ENCODE peak calls at places on chromosome X, in seven cellular contexts. N, Z, C, X, U, M and B are unnamed samples.
A peak's percentile ranks its signal among the peaks of the same experiment; 100 is the strongest.

GRCh38 chrX:274904-275475 is 6.2 kb upstream of the PLCXD1 start:
- DNase-seq in N (peak; percentile 27), X (peak; percentile 53), Z (no peak), M (peak; percentile 64), C (no peak), U (no peak), B (no peak)

GRCh38 chrX:1163231-1163630 is 49.2 kb downstream of the CRLF2 start:
- DNase-seq in C (no peak), X (no peak), Z (no peak), U (no peak), N (no peak), M (no peak), B (no peak)

GRCh38 chrX:148682206-148682605 is 181.8 kb downstream of the AFF2 start:
- DNase-seq in U (no peak), C (no peak), Z (no peak), N (no peak), X (no peak), M (no peak), B (no peak)

GRCh38 chrX:53294024-53294648 is 12.8 kb upstream of the IQSEC2 start:
- DNase-seq in U (no peak), N (no peak), C (no peak), X (no peak), Z (no peak), M (peak; percentile 40), B (no peak)

GRCh38 chrX:71525316-71525715 is 7.6 kb upstream of the OGT start:
- DNase-seq in C (no peak), M (no peak), Z (no peak), N (no peak), U (no peak), X (no peak), B (no peak)

GRCh38 chrX:150200820-150201287 is 162.3 kb upstream of the MAMLD1 start:
- DNase-seq in U (peak; percentile 69), C (peak; percentile 88), M (peak; percentile 92), N (no peak), Z (peak; percentile 57), X (no peak), B (peak; percentile 98)

GRCh38 chrX:154002215-154002719 is 17.4 kb downstream of the IRAK1 start:
- DNase-seq in Z (no peak), X (no peak), C (no peak), N (no peak), M (peak; percentile 46), U (no peak), B (peak; percentile 71)

GRCh38 chrX:132631579-132632232 is 142.9 kb upstream of the MBNL3 start:
- DNase-seq in N (no peak), C (no peak), U (no peak), Z (no peak), M (peak; percentile 46), X (no peak), B (peak; percentile 45)

GRCh38 chrX:30151964-30152363 is 63.4 kb upstream of the MAGEB2 start:
- DNase-seq in Z (no peak), U (peak; percentile 24), X (no peak), M (no peak), N (no peak), C (no peak), B (no peak)

GRCh38 chrX:30147996-30148643 is 67.2 kb upstream of the MAGEB2 start:
- DNase-seq in M (no peak), Z (no peak), U (no peak), X (no peak), C (no peak), N (no peak), B (no peak)

GRCh38 chrX:30153175-30153880 is 62.0 kb upstream of the MAGEB2 start:
- DNase-seq in N (no peak), C (no peak), X (no peak), Z (no peak), M (peak; percentile 58), U (no peak), B (no peak)

GRCh38 chrX:30153881-30154260 is 61.5 kb upstream of the MAGEB2 start:
- DNase-seq in M (peak; percentile 78), U (no peak), N (no peak), X (no peak), C (no peak), Z (no peak), B (peak; percentile 8)

DNA sequence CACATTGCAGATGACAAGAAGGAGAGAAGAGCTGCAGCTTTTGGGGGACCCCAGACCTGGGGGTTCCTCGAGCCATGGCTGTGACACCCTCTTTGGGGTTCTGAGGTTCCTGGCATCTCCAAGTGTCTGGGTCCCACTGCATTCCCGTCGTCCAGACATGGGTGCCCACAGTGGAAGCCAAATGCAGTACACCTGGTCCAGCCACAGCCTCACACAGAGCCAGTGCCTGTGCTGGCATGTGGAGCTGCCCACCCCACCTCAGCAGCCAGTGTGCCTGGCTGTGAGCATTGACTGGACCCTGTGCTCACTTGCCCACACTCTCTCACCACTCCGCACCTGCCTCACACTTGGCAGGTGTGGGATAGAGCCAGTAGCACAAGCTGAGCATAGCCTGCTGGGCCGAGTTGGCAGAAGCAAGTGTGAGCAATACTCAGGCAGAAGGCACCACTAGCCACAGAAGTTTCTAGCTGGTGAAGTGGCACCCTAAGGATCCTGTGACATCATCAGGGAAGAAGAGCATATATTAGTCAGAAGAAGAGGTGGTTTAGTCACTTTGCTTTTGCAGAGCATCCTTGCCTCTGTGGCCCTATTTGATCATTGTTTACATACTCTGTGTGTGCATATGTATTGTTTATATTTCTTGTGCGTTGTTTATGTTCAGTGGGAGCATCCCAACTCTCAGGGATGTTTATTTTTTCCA is 65.0 kb upstream of the MAGEB2 start:
- DNase-seq in Z (no peak), C (no peak), X (no peak), N (no peak), M (no peak), U (no peak), B (no peak)
- H3K4me3 ChIP-seq in Z (no peak overlapping the region), C (no peak overlapping the region), X (no peak overlapping the region), N (no peak overlapping the region), M (no peak overlapping the region), U (no peak overlapping the region), B (no peak overlapping the region)

GRCh38 chrX:15564981-15565579 is 35.7 kb downstream of the ACE2 start:
- DNase-seq in U (peak; percentile 40), M (peak; percentile 70), Z (peak; percentile 3), N (peak; percentile 41), X (peak; percentile 59), C (peak; percentile 68), B (peak; percentile 55)

GRCh38 chrX:15567886-15568616 is 32.7 kb downstream of the ACE2 start:
- DNase-seq in M (no peak), Z (no peak), C (no peak), U (no peak), X (no peak), N (no peak), B (no peak)

GRCh38 chrX:15563056-15563455 is 37.7 kb downstream of the ACE2 start:
- DNase-seq in N (no peak), U (no peak), C (no peak), Z (no peak), M (no peak), X (no peak), B (no peak)

GRCh38 chrX:15567267-15567666 is 33.5 kb downstream of the ACE2 start:
- DNase-seq in C (no peak), U (no peak), N (no peak), M (no peak), X (no peak), Z (no peak), B (no peak)

GRCh38 chrX:15566244-15566643 is 34.5 kb downstream of the ACE2 start:
- DNase-seq in U (no peak), M (no peak), C (no peak), Z (no peak), X (no peak), N (no peak), B (no peak)
- TF ChIP-seq CTCF in U (no peak), M (no peak), C (no peak), Z (no peak), X (no peak), N (no peak), B (no peak)

DNA sequence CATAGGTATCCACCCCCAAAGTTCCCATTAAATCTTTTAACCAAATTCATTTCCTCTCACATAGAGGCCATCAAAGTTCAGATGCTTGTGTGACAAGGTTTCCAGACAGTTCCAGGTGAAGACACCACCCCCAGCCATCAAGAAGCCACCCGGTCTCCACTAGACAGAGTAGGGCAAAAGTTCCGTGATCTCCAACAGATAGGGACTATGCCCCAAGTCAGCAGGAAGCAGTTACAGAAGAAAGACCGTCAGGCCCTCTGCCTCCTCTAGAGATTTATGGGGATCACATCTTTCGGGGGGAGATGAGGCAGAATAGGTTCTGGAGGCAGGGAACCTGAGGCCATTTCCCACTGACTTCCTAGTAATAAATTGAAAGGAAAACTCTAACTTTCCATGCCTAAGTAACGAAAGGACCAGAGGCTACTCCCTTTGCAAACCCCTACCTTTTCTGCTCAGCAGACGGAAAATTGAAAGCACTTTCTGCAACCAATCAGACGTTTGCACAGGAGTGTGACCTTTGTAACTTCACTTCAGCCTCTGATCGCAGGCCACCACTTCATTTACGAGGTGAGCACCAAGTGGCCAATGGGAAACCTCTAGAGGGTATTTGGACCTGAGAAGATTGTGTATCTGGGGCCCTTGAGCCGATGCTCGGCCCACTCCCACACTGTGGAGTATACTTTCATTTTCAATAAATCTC is 18.5 kb upstream of the ZNF280C start:
- DNase-seq in U (no peak), C (no peak), M (no peak), Z (no peak), X (no peak), N (no peak), B (no peak)
- H3K4me3 ChIP-seq in U (no peak overlapping the region), C (no peak overlapping the region), M (no peak overlapping the region), Z (no peak overlapping the region), X (no peak overlapping the region), N (no peak overlapping the region), B (no peak overlapping the region)

DNA sequence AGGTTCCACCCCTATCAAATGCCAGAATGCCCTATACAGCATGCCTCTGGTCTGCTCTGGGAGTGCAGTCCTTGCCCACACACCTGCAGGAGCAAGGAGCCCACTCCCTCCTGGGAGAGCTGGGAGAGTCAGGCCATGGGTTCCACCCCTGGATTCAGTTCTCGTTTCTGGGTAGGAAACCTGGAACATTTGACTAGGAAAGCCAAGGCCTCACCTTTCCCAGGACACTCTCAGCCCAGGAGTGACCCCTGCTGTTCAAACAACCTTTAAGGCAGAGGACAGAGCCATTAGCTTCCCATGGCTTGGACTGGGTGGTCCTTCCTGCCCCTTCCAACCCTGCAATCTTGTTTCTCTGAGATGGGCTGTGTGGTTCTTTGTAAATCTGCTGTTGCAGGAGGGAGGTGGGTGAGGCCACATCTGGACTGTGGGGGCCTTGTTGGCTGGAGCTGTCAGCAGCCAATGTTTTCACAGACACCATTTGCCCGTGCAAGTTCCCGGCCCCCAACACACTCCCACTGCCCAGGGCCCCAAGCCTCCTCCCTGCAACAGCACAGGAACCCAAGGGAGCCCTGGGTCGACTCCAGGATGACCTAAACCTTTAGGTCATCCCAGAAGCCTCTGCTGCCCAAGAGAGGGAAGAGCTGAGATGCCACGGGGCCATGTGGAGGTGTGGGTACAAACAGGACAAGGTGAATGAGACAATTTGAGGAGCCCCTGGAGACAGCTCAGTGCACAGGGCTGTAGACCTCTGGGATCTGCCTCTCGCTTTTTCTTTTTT is 104.4 kb downstream of the PJA1 start:
- DNase-seq in C (no peak), U (peak; percentile 60), Z (no peak), M (no peak), X (peak; percentile 43), N (peak; percentile 60), B (peak; percentile 34)
- TF ChIP-seq CTCF in C (peak; percentile 31), U (no peak), Z (peak; percentile 7), M (no peak), X (no peak), N (no peak), B (peak; percentile 39)